ENCODE peak calls at places on chromosome 5, in seven cellular contexts. One of them, this sample, is unnamed.

GRCh38 chr5:13976867-13977479 is 32.5 kb upstream of the DNAH5 start:
- DNase-seq in GM13977: no peak
- DNase-seq in AG04449: no peak
- DNase-seq in IMR-90: peak; percentile 70
- DNase-seq in ascending aorta: no peak
- DNase-seq in cardiac fibroblast: peak; percentile 71
- DNase-seq in A549: peak; percentile 79
- DNase-seq in this sample: no peak

GRCh38 chr5:37888476-37888875 is 48.6 kb upstream of the GDNF start:
- DNase-seq in A549: no peak
- DNase-seq in AG04449: no peak
- DNase-seq in GM13977: no peak
- DNase-seq in IMR-90: peak; percentile 57
- DNase-seq in ascending aorta: no peak
- DNase-seq in cardiac fibroblast: peak; percentile 25
- DNase-seq in this sample: no peak

GRCh38 chr5:73682176-73682575 is 56.2 kb downstream of the ARHGEF28 start:
- DNase-seq in cardiac fibroblast: peak; percentile 65
- DNase-seq in AG04449: no peak
- DNase-seq in ascending aorta: no peak
- DNase-seq in IMR-90: no peak
- DNase-seq in A549: no peak
- DNase-seq in GM13977: no peak
- DNase-seq in this sample: no peak

GRCh38 chr5:10695055-10695649 is 65.9 kb downstream of the DAP start:
- DNase-seq in ascending aorta: peak; percentile 76
- DNase-seq in AG04449: no peak
- DNase-seq in IMR-90: peak; percentile 69
- DNase-seq in GM13977: peak; percentile 56
- DNase-seq in cardiac fibroblast: peak; percentile 78
- DNase-seq in A549: peak; percentile 83
- DNase-seq in this sample: peak; percentile 60

GRCh38 chr5:2719332-2719731 is 32.1 kb downstream of the IRX2 start:
- DNase-seq in ascending aorta: peak; percentile 1
- DNase-seq in AG04449: no peak
- DNase-seq in cardiac fibroblast: no peak
- DNase-seq in A549: no peak
- DNase-seq in GM13977: no peak
- DNase-seq in IMR-90: no peak
- DNase-seq in this sample: no peak

GRCh38 chr5:78287833-78288232 is 6.7 kb downstream of the AP3B1 start:
- DNase-seq in AG04449: peak; percentile 52
- DNase-seq in GM13977: no peak
- DNase-seq in ascending aorta: no peak
- DNase-seq in A549: peak; percentile 33
- DNase-seq in IMR-90: peak; percentile 84
- DNase-seq in cardiac fibroblast: peak; percentile 86
- DNase-seq in this sample: no peak

GRCh38 chr5:62206150-62206829 is 99.7 kb upstream of the KIF2A start:
- DNase-seq in ascending aorta: no peak
- DNase-seq in IMR-90: no peak
- DNase-seq in AG04449: no peak
- DNase-seq in A549: peak; percentile 28
- DNase-seq in cardiac fibroblast: no peak
- DNase-seq in GM13977: no peak
- DNase-seq in this sample: peak; percentile 81

GRCh38 chr5:72464071-72464470 is 43.1 kb downstream of the ZNF366 start:
- DNase-seq in IMR-90: no peak
- DNase-seq in AG04449: no peak
- DNase-seq in ascending aorta: no peak
- DNase-seq in cardiac fibroblast: peak; percentile 33
- DNase-seq in A549: no peak
- DNase-seq in GM13977: no peak
- DNase-seq in this sample: no peak

GRCh38 chr5:139998837-139999236 is 44.3 kb downstream of the NRG2 start:
- DNase-seq in ascending aorta: no peak
- DNase-seq in cardiac fibroblast: no peak
- DNase-seq in GM13977: no peak
- DNase-seq in AG04449: no peak
- DNase-seq in IMR-90: no peak
- DNase-seq in A549: no peak
- DNase-seq in this sample: no peak

GRCh38 chr5:135598691-135599395 is 20.1 kb upstream of the CXCL14 start:
- DNase-seq in A549: no peak
- DNase-seq in ascending aorta: no peak
- DNase-seq in IMR-90: no peak
- DNase-seq in AG04449: no peak
- DNase-seq in GM13977: no peak
- DNase-seq in cardiac fibroblast: no peak
- DNase-seq in this sample: no peak

GRCh38 chr5:32677023-32677422 is 34.1 kb upstream of the NPR3 start:
- DNase-seq in ascending aorta: no peak
- DNase-seq in AG04449: no peak
- DNase-seq in A549: no peak
- DNase-seq in GM13977: no peak
- DNase-seq in IMR-90: no peak
- DNase-seq in cardiac fibroblast: no peak
- DNase-seq in this sample: no peak

GRCh38 chr5:1279443-1280151 is 15.3 kb downstream of the TERT start:
- DNase-seq in cardiac fibroblast: no peak
- DNase-seq in AG04449: no peak
- DNase-seq in A549: no peak
- DNase-seq in GM13977: no peak
- DNase-seq in ascending aorta: no peak
- DNase-seq in IMR-90: no peak
- DNase-seq in this sample: no peak

GRCh38 chr5:96431376-96432244 is 1.4 kb downstream of the PCSK1 start:
- DNase-seq in cardiac fibroblast: peak; percentile 79
- DNase-seq in A549: no peak
- DNase-seq in GM13977: no peak
- DNase-seq in IMR-90: peak; percentile 35
- DNase-seq in ascending aorta: no peak
- DNase-seq in AG04449: no peak
- DNase-seq in this sample: no peak

GRCh38 chr5:56575821-56576220 is 239.5 kb upstream of the MAP3K1 start:
- DNase-seq in IMR-90: peak; percentile 12
- DNase-seq in AG04449: no peak
- DNase-seq in GM13977: no peak
- DNase-seq in A549: no peak
- DNase-seq in ascending aorta: no peak
- DNase-seq in cardiac fibroblast: no peak
- DNase-seq in this sample: no peak

GRCh38 chr5:103041071-103041676 is 78.8 kb downstream of the GIN1 start:
- DNase-seq in GM13977: peak; percentile 38
- DNase-seq in A549: peak; percentile 5
- DNase-seq in cardiac fibroblast: peak; percentile 78
- DNase-seq in IMR-90: peak; percentile 65
- DNase-seq in ascending aorta: no peak
- DNase-seq in AG04449: no peak
- DNase-seq in this sample: no peak

GRCh38 chr5:88829773-88830172 is 53.2 kb downstream of the MEF2C start:
- DNase-seq in AG04449: no peak
- DNase-seq in cardiac fibroblast: peak; percentile 59
- DNase-seq in ascending aorta: no peak
- DNase-seq in A549: no peak
- DNase-seq in IMR-90: no peak
- DNase-seq in GM13977: no peak
- DNase-seq in this sample: no peak

GRCh38 chr5:37838933-37839341 is 904 bp downstream of the GDNF start:
- DNase-seq in AG04449: no peak
- DNase-seq in cardiac fibroblast: peak; percentile 37
- DNase-seq in ascending aorta: no peak
- DNase-seq in GM13977: peak; percentile 46
- DNase-seq in A549: no peak
- DNase-seq in IMR-90: no peak
- DNase-seq in this sample: peak; percentile 48

GRCh38 chr5:59608745-59609144 is 284.8 kb downstream of the PDE4D start:
- DNase-seq in AG04449: no peak
- DNase-seq in A549: no peak
- DNase-seq in ascending aorta: no peak
- DNase-seq in IMR-90: no peak
- DNase-seq in cardiac fibroblast: peak; percentile 42
- DNase-seq in GM13977: no peak
- DNase-seq in this sample: no peak

GRCh38 chr5:142253938-142254895 is 70.6 kb downstream of the SPRY4 start:
- DNase-seq in ascending aorta: no peak
- DNase-seq in GM13977: no peak
- DNase-seq in AG04449: no peak
- DNase-seq in A549: no peak
- DNase-seq in cardiac fibroblast: peak; percentile 33
- DNase-seq in IMR-90: peak; percentile 47
- DNase-seq in this sample: no peak

GRCh38 chr5:119287547-119288073 is 68.2 kb upstream of the TNFAIP8 start:
- DNase-seq in GM13977: no peak
- DNase-seq in cardiac fibroblast: peak; percentile 31
- DNase-seq in ascending aorta: no peak
- DNase-seq in A549: no peak
- DNase-seq in IMR-90: peak; percentile 32
- DNase-seq in AG04449: no peak
- DNase-seq in this sample: no peak

GRCh38 chr5:101717729-101718128 is 578.4 kb downstream of the SLCO4C1 start:
- DNase-seq in IMR-90: no peak
- DNase-seq in cardiac fibroblast: no peak
- DNase-seq in ascending aorta: no peak
- DNase-seq in A549: no peak
- DNase-seq in AG04449: no peak
- DNase-seq in GM13977: no peak
- DNase-seq in this sample: no peak

GRCh38 chr5:103929310-103930003 is 366.9 kb upstream of the NUDT12 start:
- DNase-seq in ascending aorta: no peak
- DNase-seq in AG04449: no peak
- DNase-seq in GM13977: peak; percentile 19
- DNase-seq in A549: no peak
- DNase-seq in IMR-90: no peak
- DNase-seq in cardiac fibroblast: no peak
- DNase-seq in this sample: no peak

GRCh38 chr5:86626149-86626548 is 8.4 kb downstream of the COX7C start:
- DNase-seq in ascending aorta: no peak
- DNase-seq in GM13977: no peak
- DNase-seq in cardiac fibroblast: no peak
- DNase-seq in A549: no peak
- DNase-seq in AG04449: no peak
- DNase-seq in IMR-90: no peak
- DNase-seq in this sample: no peak

GRCh38 chr5:66021585-66021984 is 95.2 kb downstream of the ERBIN start:
- DNase-seq in IMR-90: no peak
- DNase-seq in ascending aorta: no peak
- DNase-seq in AG04449: no peak
- DNase-seq in A549: no peak
- DNase-seq in cardiac fibroblast: no peak
- DNase-seq in GM13977: no peak
- DNase-seq in this sample: no peak

DNA sequence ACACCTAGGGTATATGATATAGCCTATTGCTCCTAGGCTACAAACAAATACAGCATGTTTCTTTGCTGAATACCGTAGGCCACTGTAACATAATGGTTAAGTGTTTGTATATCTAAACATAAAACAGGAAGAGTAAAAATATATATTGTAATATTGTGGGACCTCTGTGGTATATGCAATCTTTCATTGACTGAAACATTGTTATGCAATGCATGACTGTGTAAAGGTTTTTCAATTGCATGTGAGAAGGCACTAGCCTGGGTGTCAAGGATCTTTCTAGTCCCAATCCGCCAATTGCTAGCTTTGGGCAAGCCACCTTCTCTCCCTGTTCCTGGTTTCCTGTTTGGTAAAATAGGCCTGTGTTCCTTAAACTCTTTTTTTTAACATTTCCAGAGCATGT is 27.4 kb downstream of the ATP10B start:
- DNase-seq in IMR-90: no peak
- DNase-seq in A549: no peak
- DNase-seq in AG04449: no peak
- DNase-seq in cardiac fibroblast: no peak
- DNase-seq in GM13977: no peak
- DNase-seq in ascending aorta: no peak
- DNase-seq in this sample: no peak
- TF ChIP-seq CTCF in IMR-90: no peak
- TF ChIP-seq CTCF in A549: no peak
- TF ChIP-seq CTCF in AG04449: no peak
- TF ChIP-seq CTCF in cardiac fibroblast: no peak
- TF ChIP-seq CTCF in GM13977: no peak
- TF ChIP-seq CTCF in ascending aorta: no peak
- TF ChIP-seq CTCF in this sample: no peak

GRCh38 chr5:24642022-24642421 is 2.8 kb downstream of the CDH10 start:
- DNase-seq in AG04449: no peak
- DNase-seq in ascending aorta: no peak
- DNase-seq in A549: no peak
- DNase-seq in GM13977: no peak
- DNase-seq in IMR-90: peak; percentile 0
- DNase-seq in cardiac fibroblast: peak; percentile 35
- DNase-seq in this sample: no peak
- TF ChIP-seq CTCF in AG04449: peak; percentile 49
- TF ChIP-seq CTCF in ascending aorta: peak; percentile 25
- TF ChIP-seq CTCF in A549: peak; percentile 54
- TF ChIP-seq CTCF in GM13977: peak; percentile 40
- TF ChIP-seq CTCF in IMR-90: peak; percentile 27
- TF ChIP-seq CTCF in cardiac fibroblast: peak; percentile 41
- TF ChIP-seq CTCF in this sample: peak; percentile 67

DNA sequence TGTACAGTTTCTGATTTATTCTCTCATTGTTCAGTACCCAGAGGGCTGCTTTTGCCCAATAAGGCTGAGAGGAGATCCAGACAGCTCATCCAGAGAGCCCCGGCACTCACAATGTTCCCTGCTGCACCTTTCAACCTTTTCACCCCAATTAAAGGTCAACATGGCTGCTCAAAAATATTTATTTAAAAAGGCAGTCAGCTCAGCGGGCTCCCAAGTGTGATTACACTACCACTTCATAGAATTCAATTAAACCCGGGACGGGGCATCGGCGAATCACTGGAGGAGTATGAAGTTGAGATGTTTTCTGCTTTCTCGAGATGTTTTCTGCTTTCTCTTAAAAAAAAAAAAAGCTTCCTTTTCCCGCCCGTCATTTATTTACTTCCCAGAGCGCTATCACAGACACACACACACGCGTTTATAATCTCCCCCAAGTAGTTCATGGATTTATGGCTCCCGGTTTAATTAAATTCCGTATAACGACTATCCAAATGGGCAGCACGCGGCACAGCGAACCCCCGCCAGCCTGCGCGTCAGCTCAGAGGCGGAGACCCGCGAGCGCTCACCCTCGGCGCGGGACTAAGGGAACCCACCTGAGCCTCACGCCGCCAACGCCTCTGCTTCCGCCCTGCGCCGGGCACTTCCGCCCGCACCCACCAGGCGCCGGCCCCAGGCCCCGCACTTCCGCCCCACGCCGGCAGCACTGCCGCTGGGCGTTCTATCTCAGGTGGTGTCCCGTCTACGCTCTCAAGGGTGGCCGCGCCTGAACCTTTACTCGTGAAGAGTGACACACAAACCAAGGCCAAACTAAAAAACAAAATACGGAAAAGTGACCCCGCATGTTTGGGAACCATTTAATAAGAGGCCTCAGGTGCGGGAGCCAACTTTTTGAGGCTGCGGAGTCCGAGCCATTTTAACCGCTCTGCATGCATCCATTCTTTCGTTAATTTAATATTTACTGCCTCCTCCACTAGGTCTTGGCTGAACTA is at the start of gene C5orf63:
- DNase-seq in GM13977: peak; percentile 85
- DNase-seq in AG04449: no peak
- DNase-seq in cardiac fibroblast: peak; percentile 35
- DNase-seq in ascending aorta: no peak
- DNase-seq in IMR-90: peak; percentile 10
- DNase-seq in A549: peak; percentile 61
- DNase-seq in this sample: peak; percentile 66
- TF ChIP-seq CTCF in GM13977: no peak
- TF ChIP-seq CTCF in AG04449: no peak
- TF ChIP-seq CTCF in cardiac fibroblast: peak; percentile 11
- TF ChIP-seq CTCF in ascending aorta: no peak
- TF ChIP-seq CTCF in IMR-90: no peak
- TF ChIP-seq CTCF in A549: no peak
- TF ChIP-seq CTCF in this sample: no peak

GRCh38 chr5:150523472-150524350 is 15.8 kb downstream of the NDST1 start:
- DNase-seq in ascending aorta: no peak
- DNase-seq in IMR-90: peak; percentile 81
- DNase-seq in GM13977: peak; percentile 78
- DNase-seq in AG04449: no peak
- DNase-seq in A549: peak; percentile 75
- DNase-seq in cardiac fibroblast: peak; percentile 86
- DNase-seq in this sample: peak; percentile 66
- TF ChIP-seq CTCF in ascending aorta: peak; percentile 54
- TF ChIP-seq CTCF in IMR-90: peak; percentile 65
- TF ChIP-seq CTCF in GM13977: peak; percentile 55
- TF ChIP-seq CTCF in AG04449: peak; percentile 69
- TF ChIP-seq CTCF in A549: peak; percentile 75
- TF ChIP-seq CTCF in cardiac fibroblast: peak; percentile 71
- TF ChIP-seq CTCF in this sample: peak; percentile 80

This sample was measured in H9.